ENCODE peak calls at places on chromosome X, in nine cellular contexts. G is pancreas, Y is dorsolateral prefrontal cortex, I is tibial artery, Z is stomach, T is tibial nerve, L is endodermal cell, Q is lower lobe of right lung, U is lung. F is an unnamed sample.

GRCh38 chrX:68180501-68181061 is 252.7 kb downstream of the OPHN1 start:
- DNase-seq in G (no peak), Y (no peak), I (no peak), Z (no peak), T (no peak), L (no peak), Q (no peak), U (no peak), F (no peak)

GRCh38 chrX:129845616-129846190 is 2.0 kb upstream of the ZDHHC9 start:
- DNase-seq in G (no peak), Y (no peak), I (no peak), Z (no peak), T (no peak), L (no peak), Q (no peak), U (no peak), F (no peak)

GRCh38 chrX:24266996-24267395 is 46.9 kb downstream of the SUPT20HL2 start:
- DNase-seq in G (no peak), Y (no peak), I (no peak), Z (no peak), T (no peak), L (no peak), Q (no peak), U (no peak), F (no peak)

GRCh38 chrX:151552721-151553120 is 10.8 kb upstream of the PASD1 start:
- DNase-seq in G (no peak), Y (no peak), I (no peak), Z (no peak), T (no peak), L (no peak), Q (no peak), U (no peak), F (no peak)

GRCh38 chrX:2383735-2384134 is 117.0 kb downstream of the DHRSX start:
- DNase-seq in G (no peak), Y (no peak), I (no peak), Z (peak), T (no peak), L (no peak), Q (no peak), U (no peak), F (no peak)

GRCh38 chrX:13469963-13470679 is 99.3 kb upstream of the EGFL6 start:
- DNase-seq in G (no peak), Y (no peak), I (no peak), Z (no peak), T (no peak), L (no peak), Q (no peak), U (no peak), F (no peak)

GRCh38 chrX:36401774-36402173 is 482.2 kb downstream of the CFAP47 start:
- DNase-seq in G (no peak), Y (no peak), I (no peak), Z (no peak), T (no peak), L (no peak), Q (no peak), U (no peak), F (no peak)

GRCh38 chrX:148333989-148334388 is 166.4 kb upstream of the AFF2 start:
- DNase-seq in G (no peak), Y (no peak), I (no peak), Z (no peak), T (no peak), L (no peak), Q (no peak), U (no peak), F (no peak)

GRCh38 chrX:111719426-111720210 is 38.6 kb downstream of the ALG13 start:
- DNase-seq in G (no peak), Y (no peak), I (no peak), Z (no peak), T (no peak), L (no peak), Q (no peak), U (no peak), F (no peak)

GRCh38 chrX:40143001-40143400 is 45.2 kb upstream of the BCOR start:
- DNase-seq in G (peak), Y (no peak), I (no peak), Z (no peak), T (no peak), L (peak), Q (no peak), U (no peak), F (no peak)

GRCh38 chrX:40145001-40145631 is 47.4 kb upstream of the BCOR start:
- DNase-seq in G (peak), Y (no peak), I (no peak), Z (no peak), T (no peak), L (peak), Q (no peak), U (no peak), F (no peak)

GRCh38 chrX:40143987-40144386 is 46.2 kb upstream of the BCOR start:
- DNase-seq in G (no peak), Y (no peak), I (no peak), Z (no peak), T (no peak), L (peak), Q (no peak), U (no peak), F (no peak)

GRCh38 chrX:40145670-40146470 is 48.1 kb upstream of the BCOR start:
- DNase-seq in G (peak), Y (no peak), I (no peak), Z (no peak), T (no peak), L (peak), Q (no peak), U (no peak), F (no peak)

DNA sequence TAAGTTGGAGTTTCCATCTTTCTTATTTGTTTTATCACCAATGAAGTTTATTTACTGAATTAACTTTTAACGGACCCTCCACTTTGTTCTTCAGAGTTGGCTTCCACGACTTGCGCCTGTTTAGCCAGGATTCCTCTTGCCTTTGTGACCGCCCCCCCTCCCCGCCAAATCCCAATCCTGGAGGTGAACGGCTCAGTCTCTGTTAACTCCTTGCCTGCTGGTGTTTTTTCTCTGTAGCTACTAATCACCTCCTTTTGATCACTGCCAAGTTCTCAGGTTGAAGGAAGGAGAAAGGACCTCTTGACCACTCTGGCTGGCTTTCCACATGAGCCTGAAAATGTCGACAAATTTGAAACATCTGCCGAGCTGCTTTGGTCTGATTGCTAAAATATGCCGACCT is 46.8 kb upstream of the BCOR start:
- DNase-seq in G (peak), Y (no peak), I (no peak), Z (no peak), T (no peak), L (peak), Q (no peak), U (no peak), F (no peak)
- H3K27ac ChIP-seq in G (no peak), Y (no peak), I (no peak), Z (no peak), T (no peak), L (no peak), Q (no peak), U (no peak), F (no peak)

GRCh38 chrX:11531226-11531625 is 134.5 kb downstream of the ARHGAP6 start:
- DNase-seq in G (no peak), Y (no peak), I (no peak), Z (no peak), T (no peak), L (no peak), Q (no peak), U (no peak), F (no peak)
- TF ChIP-seq CTCF in G (no peak), Y (peak), I (peak), Z (no peak), T (peak), L (peak), Q (no peak), U (no peak), F (no peak)

DNA sequence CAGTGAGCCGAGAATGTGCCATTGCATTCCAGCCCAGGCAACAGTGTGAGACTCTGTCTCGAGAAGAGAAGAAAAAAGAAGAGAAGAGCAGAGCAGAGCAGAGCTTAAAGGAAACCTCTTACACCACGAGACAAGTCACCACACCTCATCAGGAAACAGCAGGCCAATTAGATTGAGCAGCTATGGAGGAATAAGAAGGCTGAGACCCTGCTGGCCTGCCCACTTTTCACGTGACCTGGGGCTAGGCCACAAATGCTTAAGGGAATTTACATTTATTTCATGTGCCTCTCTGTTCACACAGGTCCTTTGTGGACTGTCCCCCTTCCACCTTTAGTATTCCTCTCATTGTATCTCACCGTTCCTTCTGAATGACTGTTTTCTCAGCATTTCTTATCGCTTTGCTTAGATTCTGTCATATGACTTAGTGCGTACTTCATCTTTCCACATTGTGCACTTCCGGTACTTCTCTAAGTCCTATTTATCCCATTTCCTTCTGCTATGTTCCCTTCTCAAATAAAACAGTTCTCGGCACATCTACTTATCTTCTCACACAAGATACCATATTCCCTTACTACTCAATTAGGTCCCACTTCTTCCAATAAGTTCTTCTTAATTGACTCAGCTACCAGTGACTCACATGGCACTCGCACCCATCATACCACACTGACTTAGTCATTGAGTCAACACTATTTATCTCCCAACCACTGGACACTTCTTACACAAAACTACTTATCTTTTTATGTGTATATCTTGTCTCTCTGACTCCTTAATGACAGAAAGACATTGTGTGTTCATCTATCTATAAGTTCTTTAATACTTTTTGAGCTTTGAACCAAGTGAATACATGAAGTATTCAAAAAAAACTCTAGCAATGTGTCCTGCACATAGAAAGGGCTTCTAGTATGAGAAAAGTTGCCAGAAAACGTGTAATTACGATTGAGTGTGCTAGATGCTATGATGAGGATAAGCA is 11.0 kb downstream of the CUL4B start:
- DNase-seq in G (no peak), Y (no peak), I (peak), Z (no peak), T (no peak), L (no peak), Q (no peak), U (no peak), F (no peak)
- H3K27ac ChIP-seq in G (no peak), Y (no peak), I (peak), Z (no peak), T (no peak), L (no peak), Q (no peak), U (no peak), F (no peak)

GRCh38 chrX:45230410-45230809 is 29.7 kb upstream of the DIPK2B start:
- DNase-seq in G (no peak), Y (no peak), I (no peak), Z (no peak), T (no peak), L (no peak), Q (no peak), U (no peak), F (no peak)

GRCh38 chrX:45232139-45232538 is 31.5 kb upstream of the DIPK2B start:
- DNase-seq in G (no peak), Y (no peak), I (no peak), Z (no peak), T (no peak), L (no peak), Q (no peak), U (no peak), F (no peak)

GRCh38 chrX:45233541-45233940 is 32.9 kb upstream of the DIPK2B start:
- DNase-seq in G (no peak), Y (no peak), I (no peak), Z (no peak), T (no peak), L (no peak), Q (no peak), U (no peak), F (no peak)

GRCh38 chrX:45229348-45229747 is 28.7 kb upstream of the DIPK2B start:
- DNase-seq in G (no peak), Y (no peak), I (no peak), Z (no peak), T (no peak), L (no peak), Q (no peak), U (no peak), F (no peak)

DNA sequence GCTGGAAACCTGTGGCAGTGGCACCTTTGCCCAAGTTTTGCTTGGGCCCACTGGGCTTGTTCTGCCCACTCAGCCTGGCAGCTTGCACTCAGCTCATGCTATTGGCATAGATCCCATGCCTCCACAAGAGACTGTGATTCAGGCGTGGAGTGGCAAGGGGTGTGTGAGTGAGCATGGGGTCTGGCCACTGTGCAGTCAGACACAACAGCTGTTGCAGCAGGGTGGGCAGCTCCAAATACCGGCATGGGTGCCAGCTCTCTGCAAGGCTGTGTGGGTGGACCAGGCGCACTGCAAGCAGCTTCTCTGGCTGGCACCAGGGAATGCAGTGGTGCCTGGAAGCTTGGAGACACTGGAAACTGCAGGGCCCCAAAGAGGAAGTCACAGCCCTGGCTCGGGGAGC is 27.4 kb upstream of the DIPK2B start:
- DNase-seq in G (no peak), Y (no peak), I (no peak), Z (no peak), T (no peak), L (no peak), Q (no peak), U (no peak), F (no peak)
- TF ChIP-seq CTCF in G (no peak), Y (no peak), I (no peak), Z (no peak), T (no peak), L (no peak), Q (no peak), U (no peak), F (no peak)

DNA sequence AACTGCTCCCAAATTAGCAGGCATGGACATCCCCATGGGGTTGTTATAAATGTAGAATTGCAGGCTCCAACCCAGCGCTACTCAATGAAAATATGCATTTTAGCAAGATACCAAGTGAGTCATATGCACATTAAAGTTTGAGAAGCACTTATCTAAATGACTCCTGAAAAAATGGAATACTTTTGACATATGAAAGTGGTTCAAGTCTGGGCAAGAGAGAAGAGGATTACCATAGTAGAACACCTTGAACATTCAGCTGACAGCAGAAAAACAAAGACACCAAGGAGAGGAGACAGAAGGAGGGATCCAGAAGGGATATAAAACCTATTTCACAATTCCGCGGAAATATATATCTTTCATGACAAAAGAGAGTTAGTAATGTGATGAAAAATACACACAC is 63.2 kb upstream of the CT83 start:
- DNase-seq in G (no peak), Y (no peak), I (no peak), Z (no peak), T (no peak), L (no peak), Q (no peak), U (no peak), F (no peak)
- H3K27ac ChIP-seq in G (no peak), Y (no peak), I (no peak), Z (no peak), T (no peak), L (no peak), Q (no peak), U (no peak), F (no peak)

GRCh38 chrX:53125506-53125905 is 31.6 kb downstream of the KANTR start:
- DNase-seq in G (no peak), Y (no peak), I (no peak), Z (no peak), T (no peak), L (no peak), Q (no peak), U (no peak), F (no peak)
- TF ChIP-seq CTCF in G (no peak), Y (no peak), I (no peak), Z (no peak), T (no peak), L (no peak), Q (no peak), U (no peak), F (no peak)